ENCODE peak calls at places on chromosomes 1 and 21, in nine cellular contexts. H is neural crest cell, S is GM10248, B is mesothelial cell of epicardium, P is fibroblast of mammary gland, M is GM20000, F is heart right ventricle, Q is heart left ventricle, I is ovary. X is an unnamed sample.

GRCh38 chr1:237687837-237688236 is 202.9 kb downstream of the ZP4 start:
- DNase-seq in H (no peak), S (no peak), B (no peak), P (no peak), M (no peak), F (no peak), Q (no peak), I (no peak), X (no peak)

GRCh38 chr1:167881069-167881468 is 32.9 kb downstream of the ADCY10 start:
- DNase-seq in H (no peak), S (no peak), B (no peak), P (no peak), M (no peak), F (no peak), Q (no peak), I (no peak), X (no peak)

GRCh38 chr1:63593887-63594617 is 841 bp downstream of the PGM1 start:
- DNase-seq in H (peak; percentile 53), S (peak; percentile 63), B (no peak), P (peak; percentile 65), M (peak; percentile 73), F (peak; percentile 82), Q (peak; percentile 83), I (peak; percentile 60), X (peak; percentile 51)

GRCh38 chr1:162954824-162955223 is 93.8 kb upstream of the CCDC190 start:
- DNase-seq in H (no peak), S (no peak), B (no peak), P (peak; percentile 57), M (no peak), F (no peak), Q (no peak), I (no peak), X (no peak)

GRCh38 chr1:153790996-153791855 is 16.0 kb downstream of the SLC27A3 start:
- DNase-seq in H (no peak), S (peak; percentile 85), B (no peak), P (peak; percentile 88), M (peak; percentile 87), F (no peak), Q (no peak), I (no peak), X (no peak)

GRCh38 chr1:7455796-7456568 is 315.1 kb upstream of the VAMP3 start:
- DNase-seq in H (no peak), S (no peak), B (no peak), P (no peak), M (no peak), F (no peak), Q (no peak), I (no peak), X (no peak)

GRCh38 chr1:67664048-67664447 is 21.0 kb upstream of the GADD45A start:
- DNase-seq in H (no peak), S (no peak), B (no peak), P (no peak), M (no peak), F (no peak), Q (no peak), I (no peak), X (no peak)

GRCh38 chr21:44566403-44566802 is 7.1 kb upstream of the KRTAP10-4 start:
- DNase-seq in H (no peak), S (peak; percentile 7), B (no peak), P (no peak), M (no peak), F (no peak), Q (no peak), I (no peak), X (no peak)

GRCh38 chr1:3261969-3262579 is 192.4 kb upstream of the ARHGEF16 start:
- DNase-seq in H (no peak), S (no peak), B (no peak), P (no peak), M (no peak), F (no peak), Q (no peak), I (no peak), X (no peak)

GRCh38 chr1:208988811-208989222 is 594.7 kb upstream of the CAMK1G start:
- DNase-seq in H (no peak), S (peak; percentile 73), B (no peak), P (peak; percentile 49), M (peak; percentile 73), F (no peak), Q (peak; percentile 28), I (no peak), X (no peak)

GRCh38 chr1:61043010-61043820 is 39.1 kb upstream of the NFIA start:
- DNase-seq in H (peak; percentile 89), S (peak; percentile 69), B (peak; percentile 71), P (peak; percentile 70), M (peak; percentile 66), F (peak; percentile 94), Q (peak; percentile 89), I (peak; percentile 90), X (peak; percentile 96)

GRCh38 chr1:26983863-26984262 is 9.6 kb upstream of the TRNP1 start:
- DNase-seq in H (no peak), S (no peak), B (no peak), P (peak; percentile 37), M (no peak), F (no peak), Q (no peak), I (no peak), X (no peak)

GRCh38 chr1:162373541-162374375 is 2.9 kb downstream of the SPATA46 start:
- DNase-seq in H (no peak), S (no peak), B (no peak), P (peak; percentile 67), M (no peak), F (no peak), Q (no peak), I (no peak), X (no peak)

GRCh38 chr1:154190550-154190949 is 1.4 kb downstream of the TPM3 start:
- DNase-seq in H (no peak), S (no peak), B (no peak), P (peak; percentile 45), M (no peak), F (no peak), Q (no peak), I (no peak), X (no peak)

GRCh38 chr1:82487778-82488177 is 687.0 kb downstream of the ADGRL2 start:
- DNase-seq in H (no peak), S (no peak), B (no peak), P (no peak), M (no peak), F (no peak), Q (no peak), I (no peak), X (no peak)

GRCh38 chr1:167057297-167057688 is 32.9 kb downstream of the GPA33 start:
- DNase-seq in H (peak; percentile 33), S (peak; percentile 48), B (no peak), P (peak; percentile 19), M (peak; percentile 45), F (no peak), Q (peak; percentile 27), I (no peak), X (peak; percentile 49)

GRCh38 chr1:217417363-217417762 is 213.5 kb downstream of the GPATCH2 start:
- DNase-seq in H (no peak), S (no peak), B (no peak), P (no peak), M (no peak), F (no peak), Q (no peak), I (no peak), X (no peak)

GRCh38 chr1:109630081-109630880 is 10.6 kb downstream of the AMPD2 start:
- DNase-seq in H (no peak), S (peak; percentile 59), B (no peak), P (no peak), M (peak; percentile 61), F (no peak), Q (no peak), I (peak; percentile 33), X (peak; percentile 40)

GRCh38 chr1:107277022-107277421 is 136.2 kb downstream of the NTNG1 start:
- DNase-seq in H (peak; percentile 50), S (no peak), B (no peak), P (peak; percentile 65), M (no peak), F (no peak), Q (no peak), I (no peak), X (peak; percentile 57)

GRCh38 chr1:167683641-167684502 is 37.9 kb upstream of the MPZL1 start:
- DNase-seq in H (no peak), S (no peak), B (no peak), P (peak; percentile 25), M (no peak), F (peak; percentile 60), Q (peak; percentile 60), I (no peak), X (peak; percentile 43)

GRCh38 chr21:36077758-36078157 is 7.9 kb downstream of the CBR1 start:
- DNase-seq in H (no peak), S (no peak), B (no peak), P (no peak), M (no peak), F (no peak), Q (no peak), I (no peak), X (no peak)
- TF ChIP-seq CTCF in H (no peak), S (no peak), B (no peak), P (no peak), M (no peak), F (no peak), Q (no peak), I (no peak), X (no peak)

GRCh38 chr1:84861516-84861915 is 31.5 kb downstream of the LPAR3 start:
- DNase-seq in H (no peak), S (no peak), B (no peak), P (no peak), M (no peak), F (no peak), Q (no peak), I (no peak), X (no peak)
- TF ChIP-seq CTCF in H (no peak), S (no peak), B (no peak), P (no peak), M (no peak), F (no peak), Q (no peak), I (no peak), X (no peak)

GRCh38 chr1:36134805-36135339 is 9.8 kb upstream of the COL8A2 start:
- DNase-seq in H (peak; percentile 79), S (peak; percentile 79), B (no peak), P (peak; percentile 58), M (peak; percentile 79), F (no peak), Q (peak; percentile 36), I (peak; percentile 58), X (peak; percentile 81)
- TF ChIP-seq CTCF in H (peak; percentile 75), S (peak; percentile 54), B (peak; percentile 77), P (peak; percentile 71), M (peak; percentile 48), F (peak; percentile 73), Q (peak; percentile 63), I (peak; percentile 35), X (peak; percentile 79)

DNA sequence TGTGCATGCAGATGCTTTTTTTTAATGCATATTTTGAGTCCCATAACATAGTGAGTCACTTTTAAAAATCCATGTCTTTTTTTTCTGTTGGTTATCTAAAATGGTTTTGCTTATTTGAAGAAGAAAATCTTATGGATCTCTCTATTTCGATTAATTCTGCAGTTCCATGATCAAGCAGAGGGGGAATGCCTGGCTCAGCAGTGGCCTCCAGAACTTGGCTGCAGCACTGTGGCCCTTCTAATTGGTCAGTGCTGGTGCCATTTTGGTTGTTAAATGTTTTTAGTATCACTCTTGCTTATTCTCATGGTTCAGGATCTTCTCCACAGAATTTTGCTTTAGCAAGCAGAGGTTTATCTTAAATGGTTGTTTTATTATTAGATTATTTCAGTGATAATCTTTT is 11.2 kb downstream of the EPHX4 start:
- DNase-seq in H (no peak), S (no peak), B (no peak), P (no peak), M (no peak), F (no peak), Q (no peak), I (no peak), X (no peak)
- TF ChIP-seq CTCF in H (no peak), S (no peak), B (no peak), P (no peak), M (no peak), F (no peak), Q (no peak), I (no peak), X (no peak)